ENCODE peak calls at places on chromosome 2, in nine cellular contexts. One of them, this sample, is unnamed. For H3K4me1 and H3K36me3, the result is how much of the 10 kb centered on the place peaks cover.

GRCh38 chr2:230874456-230874855 is 9.7 kb downstream of the ITM2C start:
- DNase-seq in HepG2: no peak
- DNase-seq in uterus: no peak
- DNase-seq in GM12878: no peak
- DNase-seq in gastrocnemius medialis: no peak
- DNase-seq in esophagus muscularis mucosa: no peak
- DNase-seq in testis: no peak
- DNase-seq in prostate gland: no peak
- DNase-seq in vagina: no peak
- DNase-seq in this sample: no peak

GRCh38 chr2:8803658-8804379 is 33.6 kb downstream of the KIDINS220 start:
- DNase-seq in GM12878: peak
- DNase-seq in vagina: no peak
- DNase-seq in esophagus muscularis mucosa: no peak
- DNase-seq in testis: no peak
- DNase-seq in gastrocnemius medialis: peak
- DNase-seq in uterus: no peak
- DNase-seq in prostate gland: peak
- DNase-seq in HepG2: peak
- DNase-seq in this sample: no peak

GRCh38 chr2:54459037-54459441 is 2.9 kb downstream of the SPTBN1 start:
- DNase-seq in prostate gland: no peak
- DNase-seq in uterus: no peak
- DNase-seq in esophagus muscularis mucosa: no peak
- DNase-seq in HepG2: no peak
- DNase-seq in gastrocnemius medialis: no peak
- DNase-seq in testis: no peak
- DNase-seq in vagina: no peak
- DNase-seq in GM12878: no peak
- DNase-seq in this sample: peak

GRCh38 chr2:29834036-29834540 is 87.3 kb downstream of the ALK start:
- DNase-seq in vagina: no peak
- DNase-seq in GM12878: no peak
- DNase-seq in esophagus muscularis mucosa: no peak
- DNase-seq in testis: no peak
- DNase-seq in HepG2: no peak
- DNase-seq in gastrocnemius medialis: no peak
- DNase-seq in prostate gland: no peak
- DNase-seq in uterus: no peak
- DNase-seq in this sample: no peak

GRCh38 chr2:29187926-29188325 is 72.7 kb downstream of the CLIP4 start:
- DNase-seq in gastrocnemius medialis: no peak
- DNase-seq in vagina: no peak
- DNase-seq in testis: no peak
- DNase-seq in GM12878: no peak
- DNase-seq in esophagus muscularis mucosa: no peak
- DNase-seq in prostate gland: no peak
- DNase-seq in HepG2: no peak
- DNase-seq in uterus: no peak
- DNase-seq in this sample: no peak

GRCh38 chr2:163717474-163717873 is 18.3 kb downstream of the FIGN start:
- DNase-seq in gastrocnemius medialis: no peak
- DNase-seq in GM12878: no peak
- DNase-seq in prostate gland: no peak
- DNase-seq in HepG2: peak
- DNase-seq in esophagus muscularis mucosa: no peak
- DNase-seq in uterus: no peak
- DNase-seq in vagina: no peak
- DNase-seq in testis: no peak
- DNase-seq in this sample: no peak

GRCh38 chr2:76599732-76600368 is 889.1 kb upstream of the GCFC2 start:
- DNase-seq in GM12878: peak
- DNase-seq in vagina: no peak
- DNase-seq in esophagus muscularis mucosa: no peak
- DNase-seq in gastrocnemius medialis: no peak
- DNase-seq in uterus: no peak
- DNase-seq in prostate gland: peak
- DNase-seq in HepG2: peak
- DNase-seq in testis: peak
- DNase-seq in this sample: peak

GRCh38 chr2:169175112-169175511 is 105.7 kb downstream of the DHRS9 start:
- DNase-seq in GM12878: no peak
- DNase-seq in gastrocnemius medialis: no peak
- DNase-seq in vagina: no peak
- DNase-seq in prostate gland: no peak
- DNase-seq in uterus: no peak
- DNase-seq in esophagus muscularis mucosa: no peak
- DNase-seq in HepG2: no peak
- DNase-seq in testis: no peak
- DNase-seq in this sample: no peak

GRCh38 chr2:240559271-240559670 is 886 bp upstream of the DUSP28 start:
- DNase-seq in testis: no peak
- DNase-seq in vagina: peak
- DNase-seq in uterus: no peak
- DNase-seq in esophagus muscularis mucosa: no peak
- DNase-seq in prostate gland: no peak
- DNase-seq in HepG2: no peak
- DNase-seq in GM12878: no peak
- DNase-seq in gastrocnemius medialis: no peak
- DNase-seq in this sample: no peak

GRCh38 chr2:240556553-240557100 is 1.2 kb downstream of the ANKMY1 start:
- DNase-seq in testis: peak
- DNase-seq in esophagus muscularis mucosa: no peak
- DNase-seq in vagina: peak
- DNase-seq in HepG2: peak
- DNase-seq in GM12878: no peak
- DNase-seq in gastrocnemius medialis: no peak
- DNase-seq in prostate gland: peak
- DNase-seq in uterus: no peak
- DNase-seq in this sample: no peak

GRCh38 chr2:240558229-240558885 is 569 bp upstream of the ANKMY1 start:
- DNase-seq in uterus: no peak
- DNase-seq in testis: no peak
- DNase-seq in GM12878: no peak
- DNase-seq in gastrocnemius medialis: no peak
- DNase-seq in prostate gland: no peak
- DNase-seq in vagina: no peak
- DNase-seq in HepG2: no peak
- DNase-seq in esophagus muscularis mucosa: no peak
- DNase-seq in this sample: no peak

GRCh38 chr2:240557101-240557751 is 562 bp downstream of the ANKMY1 start:
- DNase-seq in esophagus muscularis mucosa: no peak
- DNase-seq in prostate gland: peak
- DNase-seq in uterus: no peak
- DNase-seq in HepG2: no peak
- DNase-seq in vagina: peak
- DNase-seq in GM12878: no peak
- DNase-seq in gastrocnemius medialis: no peak
- DNase-seq in testis: peak
- DNase-seq in this sample: no peak

GRCh38 chr2:240557808-240558207 is at the start of gene ANKMY1:
- DNase-seq in uterus: no peak
- DNase-seq in gastrocnemius medialis: no peak
- DNase-seq in esophagus muscularis mucosa: no peak
- DNase-seq in prostate gland: peak
- DNase-seq in testis: peak
- DNase-seq in HepG2: no peak
- DNase-seq in vagina: no peak
- DNase-seq in GM12878: no peak
- DNase-seq in this sample: no peak
- TF ChIP-seq POLR2A in uterus: no peak
- TF ChIP-seq POLR2A in gastrocnemius medialis: no peak
- TF ChIP-seq POLR2A in esophagus muscularis mucosa: no peak
- TF ChIP-seq POLR2A in prostate gland: no peak
- TF ChIP-seq POLR2A in testis: no peak
- TF ChIP-seq POLR2A in HepG2: no peak
- TF ChIP-seq POLR2A in vagina: no peak
- TF ChIP-seq POLR2A in GM12878: peak
- TF ChIP-seq POLR2A in this sample: no peak

DNA sequence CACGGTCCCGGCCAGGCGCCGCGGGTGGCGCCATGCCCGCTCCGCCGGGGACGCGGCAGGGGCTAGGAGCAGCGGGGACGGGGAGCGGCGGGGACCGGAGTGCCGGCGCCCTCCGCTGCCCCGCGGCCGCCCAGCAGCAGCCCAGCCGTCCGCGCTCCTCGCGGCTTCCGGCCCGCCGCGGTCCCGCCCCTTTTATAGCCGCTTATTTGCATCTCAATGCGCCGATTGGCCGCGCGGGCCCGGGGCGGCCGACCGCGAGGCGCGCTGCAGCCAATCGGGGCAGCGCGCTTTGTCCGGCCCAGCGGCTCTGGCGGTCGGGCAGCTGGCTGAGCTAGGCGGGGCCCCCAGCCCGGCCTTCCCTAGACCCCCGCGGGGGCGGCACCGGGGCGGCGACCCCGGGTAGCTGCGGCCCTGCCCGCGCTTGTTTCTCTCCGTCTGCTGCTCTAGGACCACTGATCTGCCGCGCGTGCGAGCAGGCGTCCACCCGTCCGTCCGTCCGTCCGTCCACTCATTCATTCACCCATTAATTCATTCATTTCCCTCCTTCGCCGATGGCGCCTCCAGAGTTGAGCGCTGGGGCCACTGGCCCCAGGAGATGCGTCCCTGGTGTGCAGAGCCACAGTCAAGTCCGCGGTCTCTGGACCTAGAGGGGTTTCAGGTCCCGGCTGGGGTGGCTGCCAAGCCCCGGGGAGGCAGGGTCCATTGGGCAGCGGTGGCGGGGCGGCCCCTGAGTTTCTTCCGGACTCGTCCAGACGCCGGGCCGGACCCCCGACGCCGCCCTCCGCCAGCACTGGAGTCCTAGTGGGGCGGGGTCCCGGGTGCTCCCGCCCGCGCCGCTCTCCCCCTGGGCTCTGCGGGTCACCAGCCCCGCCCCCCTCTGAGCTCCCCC is at the start of gene HES6:
- DNase-seq in testis: peak
- DNase-seq in prostate gland: peak
- DNase-seq in uterus: peak
- DNase-seq in GM12878: no peak
- DNase-seq in HepG2: peak
- DNase-seq in gastrocnemius medialis: peak
- DNase-seq in esophagus muscularis mucosa: no peak
- DNase-seq in vagina: no peak
- DNase-seq in this sample: peak
- H3K4me1 ChIP-seq in testis: under half
- H3K4me1 ChIP-seq in prostate gland: under half
- H3K4me1 ChIP-seq in uterus: under half
- H3K4me1 ChIP-seq in GM12878: under half
- H3K4me1 ChIP-seq in HepG2: half or more
- H3K4me1 ChIP-seq in gastrocnemius medialis: under half
- H3K4me1 ChIP-seq in esophagus muscularis mucosa: under half
- H3K4me1 ChIP-seq in vagina: under half
- H3K4me1 ChIP-seq in this sample: under half

DNA sequence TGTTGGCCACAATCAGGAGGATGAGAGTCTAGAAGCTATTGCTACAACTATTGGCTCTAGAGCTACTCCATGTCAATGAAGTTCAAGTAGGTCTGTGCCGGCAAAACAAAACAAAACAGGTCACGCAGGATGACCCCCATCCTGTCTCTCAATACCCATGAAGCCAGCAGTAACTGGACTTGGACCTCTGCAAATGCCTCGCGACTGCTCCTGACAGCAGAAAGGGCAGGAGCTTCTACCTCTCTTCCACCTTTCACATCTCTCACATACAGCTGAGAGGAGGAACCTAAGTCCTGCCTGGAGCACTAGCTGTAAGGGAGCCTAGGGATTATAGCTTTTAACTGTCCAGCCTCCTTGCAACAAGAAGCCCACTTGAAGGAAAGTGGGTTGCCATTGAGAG is 16.0 kb downstream of the PRKAG3 start:
- DNase-seq in testis: no peak
- DNase-seq in prostate gland: no peak
- DNase-seq in vagina: no peak
- DNase-seq in HepG2: no peak
- DNase-seq in gastrocnemius medialis: no peak
- DNase-seq in GM12878: no peak
- DNase-seq in uterus: no peak
- DNase-seq in esophagus muscularis mucosa: peak
- DNase-seq in this sample: no peak
- H3K36me3 ChIP-seq in testis: under half
- H3K36me3 ChIP-seq in prostate gland: under half
- H3K36me3 ChIP-seq in vagina: under half
- H3K36me3 ChIP-seq in HepG2: under half
- H3K36me3 ChIP-seq in gastrocnemius medialis: under half
- H3K36me3 ChIP-seq in GM12878: under half
- H3K36me3 ChIP-seq in uterus: under half
- H3K36me3 ChIP-seq in esophagus muscularis mucosa: half or more
- H3K36me3 ChIP-seq in this sample: half or more

GRCh38 chr2:88832256-88832991 is 141.0 kb downstream of the RPIA start:
- DNase-seq in GM12878: no peak
- DNase-seq in uterus: no peak
- DNase-seq in esophagus muscularis mucosa: peak
- DNase-seq in testis: no peak
- DNase-seq in gastrocnemius medialis: no peak
- DNase-seq in vagina: no peak
- DNase-seq in HepG2: no peak
- DNase-seq in prostate gland: no peak
- DNase-seq in this sample: no peak
- TF ChIP-seq POLR2A in GM12878: no peak
- TF ChIP-seq POLR2A in uterus: no peak
- TF ChIP-seq POLR2A in esophagus muscularis mucosa: no peak
- TF ChIP-seq POLR2A in testis: no peak
- TF ChIP-seq POLR2A in gastrocnemius medialis: no peak
- TF ChIP-seq POLR2A in vagina: no peak
- TF ChIP-seq POLR2A in HepG2: no peak
- TF ChIP-seq POLR2A in prostate gland: no peak
- TF ChIP-seq POLR2A in this sample: no peak

GRCh38 chr2:134279417-134279816 is 25.5 kb downstream of the MGAT5 start:
- DNase-seq in gastrocnemius medialis: no peak
- DNase-seq in uterus: no peak
- DNase-seq in testis: no peak
- DNase-seq in esophagus muscularis mucosa: no peak
- DNase-seq in prostate gland: no peak
- DNase-seq in HepG2: no peak
- DNase-seq in vagina: no peak
- DNase-seq in GM12878: no peak
- DNase-seq in this sample: no peak
- H3K4me1 ChIP-seq in gastrocnemius medialis: under half
- H3K4me1 ChIP-seq in uterus: under half
- H3K4me1 ChIP-seq in testis: under half
- H3K4me1 ChIP-seq in esophagus muscularis mucosa: under half
- H3K4me1 ChIP-seq in prostate gland: under half
- H3K4me1 ChIP-seq in HepG2: under half
- H3K4me1 ChIP-seq in vagina: under half
- H3K4me1 ChIP-seq in GM12878: half or more
- H3K4me1 ChIP-seq in this sample: under half